ENCODE peak calls at places on chromosomes 2 and 18, in four cellular contexts. A, Q, U and H are unnamed samples.
A peak's percentile ranks its signal among the peaks of the same experiment; 100 is the strongest.

GRCh38 chr2:241950878-241951331 is 81.4 kb downstream of the RTP5 start:
- DNase-seq in Q (peak; percentile 40), U (peak; percentile 84), A (peak; percentile 82), H (peak; percentile 49)

GRCh38 chr18:63518178-63519012 is 23.8 kb upstream of the SERPINB12 start:
- DNase-seq in Q (peak; percentile 48), A (no peak), U (peak; percentile 28), H (peak; percentile 23)

GRCh38 chr2:150470435-150470834 is 17.0 kb downstream of the RND3 start:
- DNase-seq in U (no peak), A (no peak), Q (no peak), H (no peak)

GRCh38 chr2:25558262-25558661 is 115.1 kb downstream of the DTNB start:
- DNase-seq in U (no peak), Q (peak; percentile 92), A (no peak), H (no peak)

GRCh38 chr2:83113953-83114352 is 1345.1 kb downstream of the SUCLG1 start:
- DNase-seq in U (no peak), Q (no peak), A (no peak), H (no peak)

GRCh38 chr2:114925296-114926255 is 483.1 kb downstream of the DPP10 start:
- DNase-seq in Q (no peak), U (no peak), A (no peak), H (no peak)

GRCh38 chr2:112683550-112684414 is 37.0 kb upstream of the NT5DC4 start:
- DNase-seq in Q (no peak), A (no peak), U (no peak), H (no peak)

GRCh38 chr2:132703396-132703795 is 33.4 kb upstream of the LYPD1 start:
- DNase-seq in U (no peak), Q (peak; percentile 68), A (no peak), H (no peak)

GRCh38 chr2:46818141-46818552 is 97.5 kb downstream of the MCFD2 start:
- DNase-seq in Q (no peak), A (peak; percentile 94), U (peak; percentile 33), H (no peak)

GRCh38 chr2:210474776-210475175 is 1.8 kb downstream of the LANCL1 start:
- DNase-seq in A (no peak), U (no peak), Q (no peak), H (no peak)

GRCh38 chr2:12169721-12170120 is 423.3 kb downstream of the LPIN1 start:
- DNase-seq in Q (peak; percentile 94), A (peak; percentile 59), U (no peak), H (peak; percentile 2)

GRCh38 chr2:66570471-66570870 is 135.5 kb downstream of the MEIS1 start:
- DNase-seq in U (no peak), Q (no peak), A (no peak), H (no peak)

GRCh38 chr2:224101820-224102630 is 62.9 kb upstream of the SERPINE2 start:
- DNase-seq in U (no peak), A (no peak), Q (peak; percentile 98), H (no peak)

GRCh38 chr18:40485318-40485717 is 1469.7 kb upstream of the PIK3C3 start:
- DNase-seq in A (no peak), Q (peak; percentile 89), U (no peak), H (no peak)

GRCh38 chr18:25229080-25229479 is 122.9 kb downstream of the ZNF521 start:
- DNase-seq in U (no peak), A (no peak), Q (peak; percentile 74), H (no peak)

GRCh38 chr18:25351773-25352628 is at the start of gene ZNF521:
- DNase-seq in Q (peak; percentile 89), A (peak; percentile 92), U (peak; percentile 53), H (peak; percentile 29)

GRCh38 chr2:226730487-226730886 is 69.1 kb downstream of the IRS1 start:
- DNase-seq in A (peak; percentile 55), U (no peak), Q (no peak), H (no peak)

GRCh38 chr2:72415256-72415655 is 267.6 kb upstream of the CYP26B1 start:
- DNase-seq in A (no peak), U (no peak), Q (peak; percentile 74), H (no peak)

GRCh38 chr18:44149706-44150105 is 531.0 kb upstream of the SETBP1 start:
- DNase-seq in A (no peak), U (no peak), Q (peak; percentile 93), H (no peak)

GRCh38 chr2:86368181-86368824 is 30.9 kb upstream of the REEP1 start:
- DNase-seq in U (peak; percentile 60), Q (peak; percentile 20), A (peak; percentile 65), H (peak; percentile 24)

GRCh38 chr2:65035544-65035943 is 20.7 kb upstream of the CEP68 start:
- DNase-seq in Q (no peak), U (no peak), A (no peak), H (no peak)

GRCh38 chr18:58135806-58136331 is 91.8 kb downstream of the NEDD4L start:
- DNase-seq in Q (peak; percentile 54), U (no peak), A (no peak), H (peak; percentile 14)

GRCh38 chr2:164651361-164651760 is 30.1 kb upstream of the GRB14 start:
- DNase-seq in U (no peak), A (no peak), Q (no peak), H (no peak)

GRCh38 chr2:30236591-30237245 is 5.4 kb downstream of the LBH start:
- DNase-seq in A (no peak), Q (no peak), U (no peak), H (no peak)

GRCh38 chr2:239464166-239465016 is 63.6 kb upstream of the HDAC4 start:
- DNase-seq in A (peak; percentile 59), U (no peak), Q (no peak), H (no peak)

GRCh38 chr18:13611058-13611615 is 115.2 kb downstream of the FAM210A start:
- DNase-seq in Q (peak; percentile 39), U (no peak), A (peak; percentile 73), H (no peak)

GRCh38 chr2:72952961-72953360 is 35.6 kb downstream of the EMX1 start:
- DNase-seq in A (no peak), U (no peak), Q (no peak), H (no peak)

GRCh38 chr18:51361130-51361860 is 163.8 kb upstream of the MEX3C start:
- DNase-seq in A (no peak), Q (no peak), U (no peak), H (no peak)

GRCh38 chr2:240785424-240786335 is 34.3 kb downstream of the KIF1A start:
- DNase-seq in A (peak; percentile 35), U (peak; percentile 25), Q (no peak), H (no peak)

GRCh38 chr2:32683520-32684086 is 55.8 kb downstream of the TTC27 start:
- DNase-seq in A (no peak), U (no peak), Q (peak; percentile 19), H (no peak)

GRCh38 chr2:173496746-173497145 is 142.1 kb downstream of the CDCA7 start:
- DNase-seq in A (no peak), U (no peak), Q (peak; percentile 66), H (no peak)

GRCh38 chr2:111117666-111118454 is 2.9 kb upstream of the BCL2L11 start:
- DNase-seq in U (peak; percentile 45), A (peak; percentile 57), Q (peak; percentile 78), H (no peak)

GRCh38 chr18:63322246-63322645 is 2.7 kb upstream of the BCL2 start:
- DNase-seq in Q (no peak), U (no peak), A (no peak), H (no peak)

GRCh38 chr2:202104286-202104870 is 31.3 kb downstream of the KIAA2012 start:
- DNase-seq in Q (peak; percentile 50), U (no peak), A (peak; percentile 57), H (no peak)

GRCh38 chr18:79953921-79954651 is 2.6 kb upstream of the SLC66A2 start:
- DNase-seq in U (no peak), Q (no peak), A (no peak), H (no peak)

GRCh38 chr2:224520064-224520463 is 65.1 kb downstream of the CUL3 start:
- DNase-seq in A (no peak), Q (peak; percentile 81), U (no peak), H (no peak)

GRCh38 chr18:55900380-55900779 is 312.4 kb upstream of the TCF4 start:
- DNase-seq in A (no peak), U (no peak), Q (peak; percentile 91), H (no peak)

GRCh38 chr2:63218800-63219511 is 168.3 kb downstream of the OTX1 start:
- DNase-seq in U (no peak), Q (no peak), A (no peak), H (no peak)

DNA sequence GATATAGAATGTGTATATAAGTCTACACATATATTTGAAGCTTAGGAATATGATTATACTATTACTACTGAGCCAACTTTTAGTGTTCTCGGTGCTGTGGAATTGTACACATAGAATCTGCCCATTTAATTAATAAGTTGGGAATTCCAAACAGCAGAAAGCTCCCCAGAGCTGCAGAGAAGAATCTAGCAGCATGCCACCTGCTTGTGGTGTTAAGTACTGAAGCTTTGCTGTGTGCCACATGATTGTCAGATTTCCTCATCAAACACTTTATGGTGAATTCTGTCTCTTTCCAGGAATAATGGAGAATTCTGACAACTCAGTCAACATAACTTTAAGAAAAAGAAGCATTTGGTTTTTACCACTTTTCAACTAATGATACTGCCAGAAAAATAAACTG is 117.8 kb downstream of the WDSUB1 start:
- DNase-seq in U (no peak), A (no peak), Q (peak; percentile 38), H (no peak)
- TF ChIP-seq CTCF in U (no peak), A (no peak), Q (no peak), H (no peak)

DNA sequence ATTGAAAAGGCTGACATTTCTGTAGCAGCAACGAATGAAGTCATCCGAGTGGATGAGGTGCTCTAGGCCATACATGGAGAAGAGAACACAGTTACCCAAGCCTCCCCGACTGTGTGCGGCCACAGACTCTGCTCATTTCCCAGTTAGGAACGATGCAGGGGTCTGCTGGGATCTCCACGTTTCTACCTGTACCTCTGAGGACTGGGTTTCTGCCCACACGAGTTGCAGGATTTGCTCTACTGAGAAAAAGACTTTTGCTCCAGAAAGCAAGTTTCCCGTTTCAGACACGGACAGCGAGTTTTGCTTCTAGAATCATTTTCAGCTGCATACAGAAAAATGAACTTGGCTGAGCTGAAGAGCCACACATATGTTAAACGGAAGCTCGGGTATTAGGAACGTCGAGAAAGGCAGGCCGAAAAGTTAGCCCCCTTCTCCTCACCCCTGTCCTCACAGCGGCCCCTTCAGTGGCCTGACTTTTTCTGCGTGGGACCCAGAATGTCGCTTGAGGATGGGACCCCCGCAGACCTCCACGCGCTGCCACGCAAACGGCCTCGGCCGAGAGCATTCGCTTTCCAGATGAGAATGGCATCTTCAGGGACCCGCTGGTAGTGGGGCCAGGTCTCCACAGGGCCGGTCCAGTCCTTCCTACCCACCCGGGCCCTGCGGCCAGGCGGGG is 582 bp upstream of the RAB31 start:
- DNase-seq in U (no peak), A (no peak), Q (peak; percentile 46), H (no peak)
- H3K27ac ChIP-seq in U (no peak overlapping the region), A (peak overlapping the region; percentile 69), Q (peak overlapping the region; percentile 65), H (no peak overlapping the region)

GRCh38 chr2:178723786-178724346 is 83.4 kb downstream of the TTN start:
- DNase-seq in A (no peak), U (no peak), Q (peak; percentile 35), H (no peak)
- H3K27me3 ChIP-seq in A (no peaks in the 10 kb centered on the region), U (no peaks in the 10 kb centered on the region), Q (no peaks in the 10 kb centered on the region), H (no peaks in the 10 kb centered on the region)

GRCh38 chr2:27320958-27321543 is 1.8 kb downstream of the MPV17 start:
- DNase-seq in Q (peak; percentile 98), A (peak; percentile 96), U (peak; percentile 91), H (no peak)
- TF ChIP-seq CTCF in Q (peak; percentile 53), A (peak; percentile 54), U (no peak), H (no peak)

DNA sequence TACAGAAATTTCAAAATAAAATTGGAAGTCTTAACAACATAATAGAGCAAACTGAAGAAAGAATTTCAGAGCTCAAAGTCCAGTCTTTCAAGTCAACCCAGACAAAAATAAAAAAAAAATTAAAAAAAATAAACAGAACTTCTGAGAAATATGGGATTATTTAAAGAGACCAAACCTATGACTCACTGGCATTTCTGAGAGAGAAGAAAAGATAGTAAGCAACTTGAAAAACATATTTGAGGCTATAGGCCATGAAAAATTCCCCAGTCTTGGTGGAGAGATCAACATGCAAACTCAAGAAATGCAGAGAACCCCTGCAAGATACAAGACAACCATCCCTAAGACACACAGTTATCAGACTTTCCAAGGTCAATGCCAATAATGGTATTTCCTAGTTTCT is 167.4 kb downstream of the RNF144A start:
- DNase-seq in Q (peak; percentile 35), U (no peak), A (no peak), H (no peak)
- H3K27ac ChIP-seq in Q (no peak overlapping the region), U (no peak overlapping the region), A (no peak overlapping the region), H (no peak overlapping the region)